ENCODE peak calls at places on chromosomes 6 and 20, in seven cellular contexts. Y is RWPE1; Q is activated CD8-positive, alpha-beta memory T cell treated with anti-CD3 and anti-CD28 coated beads, Interleukin-2, amount 50 U/mL, for 4 hours; N is choroid plexus epithelial cell; S is left cardiac atrium; E is stimulated activated CD4-positive, alpha-beta T cell treated with anti-CD3 and anti-CD28 coated beads, Interleukin-1b, Interleukin-23, amount 100 ng/mL, for 48 hours; H is neuronal stem cell. O is an unnamed sample.

GRCh38 chr20:61328906-61329558 is 77.0 kb downstream of the CDH4 start:
- DNase-seq in Y (no peak), H (no peak), Q (no peak), E (no peak), S (peak), N (no peak), O (no peak)

GRCh38 chr6:112144145-112144926 is 56.9 kb downstream of the FAM229B start:
- DNase-seq in Y (no peak), S (no peak), Q (no peak), E (no peak), N (peak), H (no peak), O (no peak)

GRCh38 chr6:79546186-79546585 is 9.0 kb upstream of the LCA5 start:
- DNase-seq in E (no peak), Q (no peak), Y (no peak), S (no peak), N (peak), H (no peak), O (no peak)

GRCh38 chr6:108850669-108851467 is 2.6 kb downstream of the ARMC2 start:
- DNase-seq in Y (no peak), Q (no peak), E (no peak), N (peak), H (no peak), S (peak), O (no peak)

GRCh38 chr6:141513830-141514229 is 618.9 kb upstream of the GJE1 start:
- DNase-seq in S (no peak), H (no peak), Y (no peak), Q (no peak), N (peak), E (no peak), O (no peak)

GRCh38 chr6:149823013-149823412 is 41.1 kb downstream of the LRP11 start:
- DNase-seq in Y (no peak), Q (no peak), H (no peak), E (no peak), S (no peak), N (peak), O (no peak)

GRCh38 chr20:25087186-25087929 is 5.4 kb upstream of the VSX1 start:
- DNase-seq in S (no peak), N (no peak), E (no peak), Y (no peak), H (no peak), Q (no peak), O (no peak)

GRCh38 chr6:30725713-30726505 is 5.8 kb downstream of the TUBB start:
- DNase-seq in N (peak), H (no peak), S (no peak), E (no peak), Y (no peak), Q (no peak), O (no peak)

GRCh38 chr20:35269055-35269781 is 8.7 kb downstream of the MMP24OS start:
- DNase-seq in E (peak), Q (peak), H (peak), N (peak), Y (peak), S (peak), O (no peak)

GRCh38 chr20:63044605-63045004 is 37.8 kb upstream of the BHLHE23 start:
- DNase-seq in E (no peak), S (no peak), Q (no peak), H (no peak), Y (no peak), N (no peak), O (no peak)

GRCh38 chr6:17220040-17220439 is 61.1 kb upstream of the RBM24 start:
- DNase-seq in N (no peak), Y (no peak), Q (no peak), H (no peak), S (no peak), E (no peak), O (no peak)

GRCh38 chr6:26118999-26119398 is 31.8 kb downstream of the HFE start:
- DNase-seq in N (no peak), S (no peak), Q (no peak), H (no peak), Y (no peak), E (no peak), O (no peak)

GRCh38 chr20:13953227-13953626 is 37.2 kb downstream of the SEL1L2 start:
- DNase-seq in E (no peak), Q (no peak), S (no peak), N (no peak), H (no peak), Y (no peak), O (no peak)

GRCh38 chr6:167112421-167112820 is 10.5 kb upstream of the CCR6 start:
- DNase-seq in Y (no peak), E (no peak), N (no peak), S (no peak), Q (no peak), H (no peak), O (no peak)

GRCh38 chr6:34547921-34548644 is 8.0 kb downstream of the SPDEF start:
- DNase-seq in H (no peak), S (no peak), N (no peak), Q (no peak), E (no peak), Y (no peak), O (no peak)

GRCh38 chr6:72930733-72931132 is 294.6 kb downstream of the KHDC1L start:
- DNase-seq in N (no peak), E (no peak), S (no peak), Q (no peak), H (no peak), Y (no peak), O (no peak)

GRCh38 chr20:24783631-24784492 is 165.2 kb upstream of the CST7 start:
- DNase-seq in S (no peak), Y (no peak), N (no peak), H (no peak), E (no peak), Q (no peak), O (peak)

GRCh38 chr6:80319286-80319685 is 212.8 kb downstream of the BCKDHB start:
- DNase-seq in N (no peak), E (no peak), S (no peak), Q (no peak), H (no peak), Y (peak), O (no peak)

GRCh38 chr6:122645256-122645655 is 35.1 kb downstream of the PKIB start:
- DNase-seq in Y (no peak), S (no peak), N (no peak), H (no peak), Q (no peak), E (no peak), O (no peak)

GRCh38 chr6:156727715-156728385 is 49.3 kb upstream of the ARID1B start:
- DNase-seq in E (no peak), S (no peak), N (no peak), Q (no peak), Y (no peak), H (no peak), O (no peak)

GRCh38 chr6:166542580-166542912 is 43.9 kb downstream of the RAMACL start:
- DNase-seq in Y (no peak), N (no peak), Q (no peak), H (no peak), E (no peak), S (no peak), O (no peak)

GRCh38 chr6:45599053-45599452 is 221.3 kb upstream of the SUPT3H start:
- DNase-seq in S (no peak), Y (no peak), E (no peak), N (peak), Q (no peak), H (no peak), O (no peak)

GRCh38 chr6:157823523-157824370 is 701 bp downstream of the SNX9 start:
- DNase-seq in N (peak), Y (peak), E (peak), Q (peak), S (peak), H (no peak), O (peak)

GRCh38 chr20:44097521-44098255 is 89.3 kb downstream of the JPH2 start:
- DNase-seq in Y (no peak), Q (no peak), H (no peak), E (no peak), N (no peak), S (no peak), O (no peak)

GRCh38 chr6:147135211-147135672 is 69.0 kb upstream of the STXBP5 start:
- DNase-seq in S (peak), H (no peak), Y (peak), E (no peak), Q (no peak), N (peak), O (no peak)

GRCh38 chr20:60010689-60011417 is 52.6 kb downstream of the CDH26 start:
- DNase-seq in S (no peak), N (no peak), Q (no peak), Y (no peak), H (no peak), E (no peak), O (no peak)

GRCh38 chr6:47168176-47168575 is 126.0 kb upstream of the ADGRF1 start:
- DNase-seq in S (peak), N (peak), H (no peak), Y (peak), E (no peak), Q (no peak), O (no peak)

GRCh38 chr6:143896096-143896880 is 32.0 kb downstream of the ZC2HC1B start:
- DNase-seq in Y (no peak), H (no peak), N (no peak), Q (no peak), E (no peak), S (no peak), O (no peak)

GRCh38 chr6:14571001-14571400 is 453.4 kb downstream of the CD83 start:
- DNase-seq in N (no peak), S (no peak), E (no peak), Q (no peak), H (no peak), Y (no peak), O (no peak)